ENCODE peak calls at places on chromosome 6, in six cellular contexts. E is gastrocnemius medialis, O is stomach, N is adrenal gland, Z is skeletal muscle cell, L is IMR-90. Y is an unnamed sample.
A peak's percentile ranks its signal among the peaks of the same experiment; 100 is the strongest.

GRCh38 chr6:49892280-49892679 is 25.9 kb upstream of the CRISP1 start:
- DNase-seq in E (no peak), Z (no peak), O (no peak), N (no peak), L (no peak), Y (no peak)

GRCh38 chr6:36368921-36369880 is 18.3 kb downstream of the ETV7 start:
- DNase-seq in O (no peak), E (peak; percentile 85), Z (peak; percentile 39), N (no peak), L (peak; percentile 83), Y (no peak)

GRCh38 chr6:167968091-167968490 is 29.4 kb upstream of the KIF25 start:
- DNase-seq in E (no peak), L (no peak), O (no peak), Z (no peak), N (peak; percentile 13), Y (no peak)

GRCh38 chr6:108353853-108354252 is 59.0 kb downstream of the AFG1L start:
- DNase-seq in E (no peak), O (no peak), L (peak; percentile 17), Z (no peak), N (no peak), Y (no peak)

GRCh38 chr6:91166271-91166670 is 579.4 kb upstream of the MAP3K7 start:
- DNase-seq in E (no peak), Z (no peak), L (no peak), N (no peak), O (no peak), Y (no peak)

GRCh38 chr6:125363360-125364121 is 61.8 kb upstream of the HDDC2 start:
- DNase-seq in E (peak; percentile 39), L (peak; percentile 17), O (peak; percentile 27), Z (peak; percentile 64), N (peak; percentile 52), Y (no peak)

GRCh38 chr6:16243055-16243454 is 4.7 kb downstream of the GMPR start:
- DNase-seq in Z (peak; percentile 25), E (peak; percentile 76), O (peak; percentile 41), L (peak; percentile 87), N (no peak), Y (peak; percentile 90)

GRCh38 chr6:34146801-34147592 is 1.1 kb upstream of the GRM4 start:
- DNase-seq in O (no peak), E (no peak), Z (no peak), L (peak; percentile 7), N (no peak), Y (peak; percentile 26)

GRCh38 chr6:36962874-36963273 is 8.3 kb downstream of the PI16 start:
- DNase-seq in N (peak; percentile 73), L (peak; percentile 51), E (peak; percentile 52), Z (no peak), O (peak; percentile 59), Y (no peak)

GRCh38 chr6:95294047-95294446 is 283.3 kb upstream of the MANEA start:
- DNase-seq in N (no peak), O (no peak), E (no peak), L (no peak), Z (no peak), Y (no peak)

GRCh38 chr6:16437984-16438383 is 199.6 kb downstream of the GMPR start:
- DNase-seq in E (no peak), N (peak; percentile 14), O (peak; percentile 34), L (no peak), Z (no peak), Y (no peak)

GRCh38 chr6:47697925-47698324 is 455 bp upstream of the ADGRF4 start:
- DNase-seq in E (no peak), N (no peak), Z (no peak), L (no peak), O (no peak), Y (no peak)

GRCh38 chr6:142276256-142276655 is 25.6 kb upstream of the ADGRG6 start:
- DNase-seq in Z (no peak), L (no peak), N (no peak), E (no peak), O (no peak), Y (no peak)

GRCh38 chr6:4732691-4733315 is 43.4 kb upstream of the CDYL start:
- DNase-seq in O (peak; percentile 44), N (peak; percentile 78), L (peak; percentile 95), Z (peak; percentile 84), E (peak; percentile 32), Y (peak; percentile 59)

GRCh38 chr6:122568865-122569264 is 41.3 kb upstream of the PKIB start:
- DNase-seq in O (no peak), E (no peak), Z (no peak), N (no peak), L (no peak), Y (no peak)

GRCh38 chr6:84549912-84550311 is 214.5 kb downstream of the TBX18 start:
- DNase-seq in Z (no peak), E (no peak), N (no peak), L (no peak), O (no peak), Y (no peak)

GRCh38 chr6:105258816-105259215 is 79.0 kb upstream of the POPDC3 start:
- DNase-seq in Z (no peak), N (no peak), E (no peak), O (peak; percentile 76), L (no peak), Y (no peak)

GRCh38 chr6:135568366-135568765 is 70.8 kb upstream of the AHI1 start:
- DNase-seq in O (peak; percentile 34), E (no peak), L (peak; percentile 95), N (peak; percentile 80), Z (peak; percentile 73), Y (peak; percentile 92)

GRCh38 chr6:88869263-88870023 is 94.0 kb downstream of the RNGTT start:
- DNase-seq in Z (no peak), L (peak; percentile 80), E (no peak), O (no peak), N (no peak), Y (no peak)

GRCh38 chr6:90062667-90063066 is 168.4 kb downstream of the GJA10 start:
- DNase-seq in N (no peak), Z (no peak), L (no peak), O (no peak), E (peak; percentile 44), Y (no peak)

GRCh38 chr6:81621816-81622395 is 130.6 kb downstream of the TENT5A start:
- DNase-seq in O (no peak), E (no peak), L (peak; percentile 52), Z (no peak), N (no peak), Y (no peak)

GRCh38 chr6:33297406-33297955 is 1.3 kb downstream of the RGL2 start:
- DNase-seq in Z (no peak), O (peak; percentile 81), L (no peak), N (peak; percentile 70), E (no peak), Y (no peak)

GRCh38 chr6:25692472-25692871 is 40.5 kb downstream of the SCGN start:
- DNase-seq in O (no peak), Z (no peak), L (no peak), E (no peak), N (no peak), Y (no peak)

GRCh38 chr6:2800552-2801316 is 35.5 kb downstream of the WRNIP1 start:
- DNase-seq in N (no peak), O (no peak), E (no peak), L (no peak), Z (no peak), Y (no peak)

GRCh38 chr6:2797564-2798014 is 32.4 kb downstream of the WRNIP1 start:
- DNase-seq in O (no peak), Z (no peak), E (no peak), L (no peak), N (no peak), Y (no peak)

GRCh38 chr6:2798586-2799134 is 33.5 kb downstream of the WRNIP1 start:
- DNase-seq in Z (no peak), E (no peak), L (no peak), N (no peak), O (no peak), Y (no peak)

GRCh38 chr6:2802521-2803060 is 37.4 kb downstream of the WRNIP1 start:
- DNase-seq in L (no peak), O (no peak), Z (no peak), E (no peak), N (no peak), Y (no peak)

DNA sequence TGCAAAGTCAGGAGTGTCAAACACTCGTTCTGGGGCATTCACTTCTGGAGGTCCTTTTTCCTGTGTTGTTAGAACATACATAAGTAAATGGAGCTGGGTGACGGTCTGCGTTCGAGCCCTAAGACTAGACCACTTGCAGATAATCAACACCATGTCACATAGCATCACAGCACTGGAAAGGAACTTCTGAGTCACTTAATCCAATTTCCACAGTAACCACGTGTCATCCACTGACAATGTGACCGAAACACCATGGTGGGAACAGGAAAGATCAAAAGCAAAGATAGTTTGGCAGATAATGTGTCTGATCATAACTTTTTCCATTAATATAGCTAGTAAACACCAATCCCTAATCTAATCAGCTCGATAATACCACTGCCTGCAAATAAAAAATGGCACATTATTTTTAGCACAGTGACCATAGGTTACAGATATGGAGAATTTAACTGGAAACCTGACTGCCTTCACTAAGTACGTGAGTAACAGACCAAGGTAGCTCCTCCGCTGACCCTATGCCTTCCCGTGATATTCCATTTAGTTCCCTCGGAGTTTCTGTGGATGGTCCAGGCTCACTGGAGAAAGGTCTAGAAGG is 34.8 kb downstream of the WRNIP1 start:
- DNase-seq in N (no peak), O (no peak), L (no peak), E (no peak), Z (no peak), Y (no peak)
- H3K4me3 ChIP-seq in N (no peak overlapping the region), O (no peak overlapping the region), L (no peak overlapping the region), E (no peak overlapping the region), Z (no peak overlapping the region), Y (no peak overlapping the region)

DNA sequence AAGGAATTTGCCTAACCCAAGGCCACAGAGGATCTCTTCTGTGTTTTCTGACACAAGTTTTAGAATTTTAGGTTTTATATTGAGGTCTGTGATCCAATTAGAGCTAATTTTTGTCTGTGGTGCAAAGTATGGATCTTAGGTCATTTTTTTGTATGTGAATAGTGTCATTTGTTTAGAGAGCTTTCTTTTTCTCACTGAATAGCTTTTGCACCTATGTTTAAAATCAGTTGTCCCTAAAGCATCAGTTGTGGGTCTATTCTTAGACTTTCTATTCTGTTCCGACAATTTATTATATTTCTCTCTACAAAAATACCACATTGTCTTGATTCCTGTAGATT is 341 bp upstream of the MCM9 start:
- DNase-seq in O (no peak), Z (no peak), N (no peak), E (no peak), L (no peak), Y (no peak)
- H3K4me3 ChIP-seq in O (peak overlapping the region; percentile 86), Z (peak overlapping the region; percentile 89), N (no peak overlapping the region), E (peak overlapping the region; percentile 87), L (peak overlapping the region; percentile 86), Y (peak overlapping the region; percentile 90)

DNA sequence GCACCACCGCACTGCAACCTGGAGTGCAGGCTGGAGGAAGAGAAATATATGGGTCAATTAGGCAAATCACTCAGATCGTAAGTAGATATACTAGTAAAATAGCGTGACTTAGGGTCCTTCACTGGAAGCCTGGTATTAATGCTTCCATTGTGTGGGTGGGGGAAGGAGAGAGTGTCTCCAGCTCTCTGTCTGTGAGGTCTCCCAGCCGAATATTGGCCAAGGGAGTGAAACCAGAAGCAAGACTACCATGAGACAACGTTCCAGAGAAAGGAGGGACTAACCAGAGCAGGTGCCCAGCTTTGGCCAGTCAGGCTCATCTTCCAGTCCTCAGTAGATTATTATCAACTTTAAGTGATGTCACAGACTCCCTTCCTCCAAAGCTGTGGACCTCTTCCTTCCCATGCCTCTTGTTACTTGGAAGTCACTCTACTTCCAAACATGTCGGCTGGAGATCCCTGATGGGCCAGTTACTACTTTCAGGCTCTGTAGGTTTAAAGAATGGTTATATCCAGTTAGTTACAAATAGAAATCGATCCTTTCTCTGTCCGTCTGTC is 28.8 kb downstream of the MTHFD1L start:
- DNase-seq in L (no peak), O (no peak), E (no peak), N (no peak), Z (no peak), Y (no peak)
- H3K4me3 ChIP-seq in L (no peak overlapping the region), O (no peak overlapping the region), E (no peak overlapping the region), N (no peak overlapping the region), Z (no peak overlapping the region), Y (no peak overlapping the region)

GRCh38 chr6:30450908-30451818 is 38.1 kb upstream of the HLA-E start:
- DNase-seq in Z (no peak), E (no peak), O (peak; percentile 35), N (peak; percentile 65), L (peak; percentile 58), Y (peak; percentile 75)
- H3K4me3 ChIP-seq in Z (peak overlapping the region; percentile 6), E (no peak overlapping the region), O (peak overlapping the region; percentile 32), N (no peak overlapping the region), L (no peak overlapping the region), Y (peak overlapping the region; percentile 14)

Y was measured in astrocyte of the cerebellum.